ENCODE peak calls at places on chromosomes 7 and 10, in seven cellular contexts. M is GM12878, Z is cardiac muscle cell, S is ovary, P is GM12865, V is choroid plexus epithelial cell, E is breast epithelium. U is an unnamed sample.

GRCh38 chr7:87218941-87219544 is 489 bp downstream of the TMEM243 start:
- DNase-seq in M (no peak), Z (peak), S (peak), P (peak), V (peak), E (no peak), U (peak)

GRCh38 chr10:12237265-12238220 is 41.6 kb downstream of the CDC123 start:
- DNase-seq in M (no peak), Z (no peak), S (no peak), P (no peak), V (no peak), E (no peak), U (no peak)

GRCh38 chr7:77664715-77665114 is 31.5 kb upstream of the RSBN1L start:
- DNase-seq in M (no peak), Z (no peak), S (no peak), P (no peak), V (peak), E (no peak), U (no peak)

GRCh38 chr7:127938588-127938987 is 92.6 kb downstream of the LRRC4 start:
- DNase-seq in M (no peak), Z (peak), S (no peak), P (no peak), V (peak), E (no peak), U (no peak)

GRCh38 chr10:76133597-76134255 is 702.3 kb downstream of the LRMDA start:
- DNase-seq in M (no peak), Z (no peak), S (no peak), P (no peak), V (no peak), E (no peak), U (no peak)

GRCh38 chr10:76040107-76040829 is 608.8 kb downstream of the LRMDA start:
- DNase-seq in M (no peak), Z (no peak), S (no peak), P (no peak), V (peak), E (no peak), U (no peak)

GRCh38 chr10:15605740-15606369 is 113.9 kb downstream of the ITGA8 start:
- DNase-seq in M (no peak), Z (no peak), S (no peak), P (no peak), V (no peak), E (no peak), U (no peak)

GRCh38 chr10:27646194-27646593 is 99.4 kb downstream of the MKX start:
- DNase-seq in M (no peak), Z (no peak), S (no peak), P (no peak), V (peak), E (no peak), U (no peak)

DNA sequence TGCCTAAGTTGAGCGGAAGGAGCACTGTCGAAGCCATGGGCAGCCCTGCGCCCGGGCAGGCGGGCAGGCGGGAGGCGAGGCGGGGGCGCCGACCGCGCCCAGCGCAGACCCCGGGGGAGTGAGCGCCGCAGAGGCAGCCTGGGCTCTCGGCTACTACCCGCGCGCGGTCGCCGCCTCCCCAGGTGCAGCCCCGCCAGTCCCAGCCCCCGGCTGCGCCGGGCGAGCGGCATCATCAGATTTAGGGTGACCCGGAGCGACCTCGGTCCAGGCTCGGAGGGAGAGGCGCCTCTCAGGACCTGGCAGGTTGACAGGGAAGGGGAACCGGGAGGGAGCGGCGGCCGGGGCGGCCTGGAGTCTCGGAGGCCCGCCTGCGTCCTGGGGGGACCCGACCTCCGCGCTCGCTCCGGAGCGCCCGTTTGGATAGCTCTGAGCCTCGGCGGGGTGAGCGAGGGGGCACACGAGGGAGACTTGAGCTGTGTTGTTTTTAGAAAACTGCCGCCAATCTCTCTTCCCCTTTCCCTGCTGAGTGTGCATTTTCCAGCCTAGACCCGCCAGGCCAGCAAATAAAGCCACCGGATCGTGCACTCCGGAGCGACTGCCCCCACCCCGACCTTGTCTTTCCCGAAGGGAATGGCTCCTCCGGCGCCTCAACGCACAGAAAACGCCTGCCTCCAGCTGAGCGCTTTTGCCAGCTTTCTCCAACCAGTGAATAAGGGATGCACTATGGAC is 2.3 kb upstream of the NRP1 start:
- DNase-seq in M (no peak), Z (peak), S (peak), P (no peak), V (peak), E (no peak), U (no peak)
- H3K4me3 ChIP-seq in M (no peak), Z (peak), S (peak), P (no peak), V (peak), E (peak), U (peak)

GRCh38 chr10:51423121-51423452 is 276.3 kb downstream of the CSTF2T start:
- DNase-seq in M (no peak), Z (no peak), S (no peak), P (no peak), V (no peak), E (no peak), U (no peak)

GRCh38 chr10:51422311-51423120 is 276.9 kb downstream of the CSTF2T start:
- DNase-seq in M (peak), Z (peak), S (peak), P (peak), V (peak), E (no peak), U (peak)

GRCh38 chr10:51419416-51420093 is 279.8 kb downstream of the CSTF2T start:
- DNase-seq in M (no peak), Z (no peak), S (no peak), P (no peak), V (no peak), E (no peak), U (no peak)

GRCh38 chr10:51425431-51425830 is 274.0 kb downstream of the CSTF2T start:
- DNase-seq in M (no peak), Z (peak), S (no peak), P (no peak), V (peak), E (no peak), U (no peak)

DNA sequence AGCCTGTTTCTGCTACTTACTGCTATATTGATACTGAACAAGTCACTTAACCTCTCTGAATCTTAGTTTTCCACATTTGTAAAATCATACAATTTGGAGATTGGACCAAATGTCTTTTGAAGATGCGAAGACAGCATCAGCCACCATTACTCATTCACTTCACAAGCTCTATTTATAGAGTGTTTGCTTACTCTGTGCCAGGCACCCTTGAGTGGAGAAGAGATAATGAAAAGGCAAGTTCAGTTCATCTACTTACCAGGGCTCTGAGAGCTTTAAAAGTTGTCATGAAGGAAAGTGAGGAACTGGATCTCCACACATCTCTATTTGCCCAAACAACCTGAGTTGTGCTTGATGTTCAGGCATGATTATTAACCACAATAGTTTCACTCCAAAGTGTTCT is 277.5 kb downstream of the CSTF2T start:
- DNase-seq in M (no peak), Z (peak), S (no peak), P (no peak), V (peak), E (no peak), U (no peak)
- H3K4me3 ChIP-seq in M (no peak), Z (no peak), S (no peak), P (no peak), V (no peak), E (no peak), U (no peak)

DNA sequence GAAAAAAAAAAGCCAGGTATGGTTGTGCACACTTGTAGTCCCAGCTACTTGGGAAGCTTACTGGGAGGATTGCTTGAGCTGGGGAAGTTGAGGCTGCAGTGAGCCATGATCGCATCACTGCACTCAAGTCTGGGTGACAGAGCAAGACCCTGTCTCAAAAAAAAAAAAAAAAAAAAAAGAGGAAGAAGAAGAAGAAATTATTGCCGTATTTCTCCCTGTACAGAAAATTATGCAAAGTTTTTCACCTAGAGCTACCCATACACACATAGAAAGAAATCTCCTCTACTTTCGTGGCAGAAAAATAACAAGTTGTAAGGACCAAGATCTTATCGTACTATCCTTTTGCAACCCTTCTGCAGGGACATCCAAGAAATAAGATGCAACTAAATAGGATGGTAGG is 25.5 kb downstream of the AKR1B1 start:
- DNase-seq in M (no peak), Z (no peak), S (no peak), P (no peak), V (no peak), E (no peak), U (no peak)
- H3K4me3 ChIP-seq in M (no peak), Z (no peak), S (no peak), P (no peak), V (no peak), E (no peak), U (no peak)

GRCh38 chr10:17228081-17229015 is at the start of gene VIM:
- DNase-seq in M (peak), Z (peak), S (peak), P (peak), V (peak), E (peak), U (peak)

GRCh38 chr10:17225823-17226222 is 2.2 kb upstream of the VIM start:
- DNase-seq in M (no peak), Z (no peak), S (no peak), P (no peak), V (no peak), E (no peak), U (no peak)

GRCh38 chr10:17229016-17229716 is 1.1 kb downstream of the VIM start:
- DNase-seq in M (no peak), Z (peak), S (peak), P (peak), V (peak), E (peak), U (peak)

GRCh38 chr10:17226891-17227303 is 1.1 kb upstream of the VIM start:
- DNase-seq in M (no peak), Z (no peak), S (no peak), P (no peak), V (no peak), E (no peak), U (peak)

DNA sequence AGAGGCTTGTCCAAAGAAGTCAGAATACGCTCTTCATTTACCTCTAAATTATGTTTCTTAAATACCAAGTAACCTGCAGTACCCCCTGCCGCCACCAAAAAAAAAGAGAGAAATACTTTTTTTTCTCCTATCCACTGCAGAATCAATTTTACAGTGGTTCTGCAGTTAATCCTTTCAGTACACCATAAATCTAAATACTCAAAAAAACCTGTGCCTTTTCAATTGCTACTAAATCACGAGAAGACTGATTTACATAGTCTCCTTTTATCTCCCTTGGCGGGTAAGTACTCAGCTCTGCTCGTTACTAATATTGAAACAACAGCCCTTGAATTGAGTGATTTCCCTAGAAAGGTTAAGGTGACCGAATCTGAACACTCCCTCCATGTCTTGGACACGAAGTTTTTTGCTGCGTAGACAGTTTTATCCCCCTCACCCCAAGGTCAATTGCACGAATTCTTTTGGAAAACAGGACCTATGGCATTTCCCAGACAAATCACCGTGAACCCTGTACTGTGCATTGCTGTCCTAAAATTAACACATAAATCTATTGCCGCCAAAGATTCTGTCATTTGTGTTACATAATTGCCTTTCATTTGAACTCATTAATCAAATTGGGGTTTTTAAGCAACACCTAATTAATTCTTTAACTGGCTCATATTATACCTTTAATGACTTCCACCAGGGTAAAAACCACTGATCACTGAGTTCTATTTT is 517 bp upstream of the VIM start:
- DNase-seq in M (peak), Z (no peak), S (no peak), P (peak), V (peak), E (no peak), U (no peak)
- H3K4me3 ChIP-seq in M (peak), Z (peak), S (peak), P (peak), V (peak), E (peak), U (peak)